ENCODE peak calls at places on chromosomes 11 and 22, in ten cellular contexts. I is upper lobe of left lung; R is lung; B is tibial artery; Q is ovary; H is spleen; N is upper lobe of right lung; K is stomach; Z is K562; F is CD8-positive, alpha-beta memory T cell. D is an unnamed sample. For H3K9me3, the result is how much of the 10 kb centered on the place peaks cover.

GRCh38 chr11:86589856-86590589 is 82.4 kb downstream of the ME3 start:
- DNase-seq in I (no peak), R (no peak), B (no peak), Q (no peak), H (no peak), N (no peak), K (no peak), Z (no peak), F (no peak), D (no peak)

GRCh38 chr11:103862049-103862826 is 174.2 kb upstream of the DDI1 start:
- DNase-seq in I (no peak), R (no peak), B (no peak), Q (no peak), H (no peak), N (no peak), K (no peak), Z (no peak), F (no peak), D (no peak)

GRCh38 chr11:11681536-11681935 is 59.7 kb upstream of the GALNT18 start:
- DNase-seq in I (no peak), R (no peak), B (no peak), Q (no peak), H (no peak), N (no peak), K (no peak), Z (no peak), F (no peak), D (no peak)

GRCh38 chr11:65634905-65635731 is 2.8 kb upstream of the SIPA1 start:
- DNase-seq in I (no peak), R (no peak), B (no peak), Q (no peak), H (peak), N (no peak), K (no peak), Z (no peak), F (no peak), D (no peak)

GRCh38 chr22:30890689-30891442 is 77.7 kb downstream of the MORC2 start:
- DNase-seq in I (no peak), R (no peak), B (peak), Q (no peak), H (peak), N (peak), K (peak), Z (peak), F (no peak), D (no peak)

GRCh38 chr22:31093956-31094622 is 13.0 kb downstream of the SMTN start:
- DNase-seq in I (no peak), R (no peak), B (no peak), Q (peak), H (no peak), N (no peak), K (peak), Z (no peak), F (no peak), D (no peak)

GRCh38 chr11:93279911-93280347 is 50.6 kb upstream of the DEUP1 start:
- DNase-seq in I (no peak), R (no peak), B (no peak), Q (no peak), H (no peak), N (no peak), K (no peak), Z (no peak), F (no peak), D (no peak)

GRCh38 chr11:72669527-72669926 is 4.7 kb downstream of the PDE2A start:
- DNase-seq in I (no peak), R (no peak), B (no peak), Q (no peak), H (no peak), N (no peak), K (no peak), Z (no peak), F (no peak), D (no peak)

GRCh38 chr11:104198576-104198975 is 34.6 kb upstream of the PDGFD start:
- DNase-seq in I (no peak), R (no peak), B (no peak), Q (no peak), H (no peak), N (no peak), K (no peak), Z (no peak), F (no peak), D (no peak)

GRCh38 chr11:94400839-94401772 is at the start of gene GPR83:
- DNase-seq in I (no peak), R (no peak), B (no peak), Q (no peak), H (no peak), N (no peak), K (no peak), Z (no peak), F (no peak), D (no peak)

GRCh38 chr11:35103366-35104194 is 35.4 kb upstream of the CD44 start:
- DNase-seq in I (no peak), R (no peak), B (no peak), Q (no peak), H (no peak), N (no peak), K (no peak), Z (no peak), F (no peak), D (no peak)

GRCh38 chr11:35104655-35105054 is 34.3 kb upstream of the CD44 start:
- DNase-seq in I (no peak), R (no peak), B (no peak), Q (no peak), H (no peak), N (no peak), K (no peak), Z (no peak), F (no peak), D (no peak)

GRCh38 chr11:35099278-35100018 is 39.5 kb upstream of the CD44 start:
- DNase-seq in I (no peak), R (no peak), B (no peak), Q (no peak), H (no peak), N (no peak), K (no peak), Z (no peak), F (no peak), D (no peak)

GRCh38 chr11:35101223-35101622 is 37.7 kb upstream of the CD44 start:
- DNase-seq in I (no peak), R (no peak), B (no peak), Q (no peak), H (no peak), N (no peak), K (no peak), Z (no peak), F (no peak), D (no peak)

DNA sequence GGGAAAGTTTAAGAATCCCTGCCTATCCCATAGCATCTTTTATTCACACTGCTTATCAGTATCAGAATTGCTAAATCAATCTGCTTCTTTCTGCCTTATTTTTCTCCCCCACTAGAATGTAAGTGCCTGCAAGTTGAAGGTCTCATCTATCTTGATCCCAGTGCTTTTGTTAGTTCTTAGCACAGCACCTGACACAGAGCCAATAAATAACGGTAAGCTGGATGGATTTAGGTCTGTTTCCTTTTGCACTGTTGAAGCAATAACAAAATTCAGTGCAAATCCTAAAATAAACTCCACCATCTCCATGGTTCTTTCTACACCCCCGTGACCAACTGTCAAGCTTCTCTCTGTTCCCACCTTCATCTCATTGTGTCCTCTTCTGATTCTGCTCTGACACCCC is 36.7 kb upstream of the CD44 start:
- DNase-seq in I (no peak), R (no peak), B (no peak), Q (no peak), H (no peak), N (no peak), K (no peak), Z (no peak), F (no peak), D (no peak)
- H3K27ac ChIP-seq in I (no peak), R (no peak), B (peak), Q (no peak), H (no peak), N (no peak), K (no peak), Z (no peak), F (no peak), D (no peak)

GRCh38 chr22:47571616-47572015 is 809.2 kb downstream of the TBC1D22A start:
- DNase-seq in I (no peak), R (no peak), B (peak), Q (no peak), H (no peak), N (peak), K (no peak), Z (no peak), F (no peak), D (no peak)
- H3K9me3 ChIP-seq in I (under half), R (under half), B (under half), Q (under half), H (under half), N (under half), K (under half), Z (under half), F (under half), D (under half)

GRCh38 chr22:50175191-50175461 is 4.6 kb downstream of the PANX2 start:
- DNase-seq in I (no peak), R (no peak), B (no peak), Q (no peak), H (no peak), N (no peak), K (no peak), Z (no peak), F (no peak), D (no peak)

GRCh38 chr22:50174382-50175190 is 4.1 kb downstream of the PANX2 start:
- DNase-seq in I (no peak), R (no peak), B (no peak), Q (peak), H (peak), N (no peak), K (no peak), Z (no peak), F (no peak), D (no peak)

GRCh38 chr22:50177537-50178470 is 7.3 kb downstream of the PANX2 start:
- DNase-seq in I (no peak), R (no peak), B (no peak), Q (peak), H (peak), N (no peak), K (no peak), Z (no peak), F (no peak), D (no peak)

GRCh38 chr22:50176850-50177536 is 6.5 kb downstream of the PANX2 start:
- DNase-seq in I (no peak), R (no peak), B (no peak), Q (peak), H (peak), N (no peak), K (no peak), Z (no peak), F (no peak), D (no peak)

GRCh38 chr22:50175921-50176849 is 5.7 kb downstream of the PANX2 start:
- DNase-seq in I (no peak), R (no peak), B (no peak), Q (peak), H (no peak), N (no peak), K (no peak), Z (no peak), F (no peak), D (no peak)
- H3K27ac ChIP-seq in I (no peak), R (no peak), B (no peak), Q (no peak), H (no peak), N (no peak), K (no peak), Z (no peak), F (no peak), D (no peak)

GRCh38 chr11:504053-504993 is 2.7 kb downstream of the RNH1 start:
- DNase-seq in I (peak), R (peak), B (peak), Q (peak), H (peak), N (peak), K (peak), Z (peak), F (no peak), D (no peak)

GRCh38 chr11:501683-502287 is 5.3 kb downstream of the RNH1 start:
- DNase-seq in I (no peak), R (no peak), B (no peak), Q (no peak), H (no peak), N (no peak), K (no peak), Z (no peak), F (no peak), D (no peak)

GRCh38 chr11:504994-505344 is 2.1 kb downstream of the RNH1 start:
- DNase-seq in I (no peak), R (no peak), B (no peak), Q (no peak), H (no peak), N (no peak), K (no peak), Z (no peak), F (no peak), D (no peak)

GRCh38 chr11:502288-503178 is 4.5 kb downstream of the RNH1 start:
- DNase-seq in I (no peak), R (no peak), B (no peak), Q (peak), H (no peak), N (no peak), K (no peak), Z (no peak), F (no peak), D (no peak)

GRCh38 chr11:503179-503981 is 3.7 kb downstream of the RNH1 start:
- DNase-seq in I (peak), R (peak), B (peak), Q (peak), H (peak), N (peak), K (no peak), Z (peak), F (no peak), D (no peak)
- H3K9me3 ChIP-seq in I (under half), R (under half), B (under half), Q (under half), H (under half), N (under half), K (under half), Z (under half), F (under half), D (under half)

GRCh38 chr11:76769071-76769560 is 14.0 kb upstream of the TSKU start:
- DNase-seq in I (no peak), R (no peak), B (no peak), Q (no peak), H (peak), N (no peak), K (no peak), Z (no peak), F (no peak), D (no peak)

GRCh38 chr11:76771446-76772099 is 11.6 kb upstream of the TSKU start:
- DNase-seq in I (no peak), R (no peak), B (no peak), Q (peak), H (peak), N (no peak), K (no peak), Z (no peak), F (no peak), D (no peak)

GRCh38 chr11:76770642-76771445 is 12.3 kb upstream of the TSKU start:
- DNase-seq in I (peak), R (no peak), B (peak), Q (peak), H (peak), N (no peak), K (peak), Z (no peak), F (no peak), D (no peak)

GRCh38 chr11:76768091-76769047 is 14.8 kb upstream of the TSKU start:
- DNase-seq in I (peak), R (peak), B (peak), Q (peak), H (peak), N (peak), K (peak), Z (no peak), F (no peak), D (no peak)

GRCh38 chr11:76769645-76770586 is 13.2 kb upstream of the TSKU start:
- DNase-seq in I (peak), R (no peak), B (no peak), Q (no peak), H (peak), N (peak), K (peak), Z (no peak), F (no peak), D (no peak)
- H3K27ac ChIP-seq in I (peak), R (no peak), B (peak), Q (peak), H (peak), N (peak), K (peak), Z (no peak), F (no peak), D (no peak)

DNA sequence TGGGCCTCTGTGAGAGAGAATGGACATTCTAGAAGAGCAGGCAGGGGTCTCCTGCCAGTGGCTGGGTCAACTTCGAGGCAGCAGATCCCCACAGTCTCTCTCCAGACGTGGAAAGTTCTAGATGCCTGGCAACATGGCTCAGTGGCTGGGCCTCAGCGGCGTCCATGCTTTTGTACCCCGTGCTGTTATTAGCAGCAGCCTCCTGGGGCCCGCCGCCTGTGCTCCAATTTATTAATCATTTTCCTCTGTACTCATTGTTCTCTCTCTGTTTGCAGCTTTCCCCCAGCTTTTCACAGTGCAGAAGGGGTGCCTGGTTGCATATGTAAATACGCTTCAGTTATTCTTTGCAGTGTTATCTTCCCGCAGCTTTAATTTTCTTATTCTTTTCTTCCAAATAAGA is 515.1 kb downstream of the TBC1D22A start:
- DNase-seq in I (no peak), R (no peak), B (no peak), Q (no peak), H (no peak), N (peak), K (no peak), Z (no peak), F (no peak), D (no peak)
- H3K9me3 ChIP-seq in I (under half), R (under half), B (under half), Q (under half), H (under half), N (under half), K (under half), Z (under half), F (under half), D (under half)

DNA sequence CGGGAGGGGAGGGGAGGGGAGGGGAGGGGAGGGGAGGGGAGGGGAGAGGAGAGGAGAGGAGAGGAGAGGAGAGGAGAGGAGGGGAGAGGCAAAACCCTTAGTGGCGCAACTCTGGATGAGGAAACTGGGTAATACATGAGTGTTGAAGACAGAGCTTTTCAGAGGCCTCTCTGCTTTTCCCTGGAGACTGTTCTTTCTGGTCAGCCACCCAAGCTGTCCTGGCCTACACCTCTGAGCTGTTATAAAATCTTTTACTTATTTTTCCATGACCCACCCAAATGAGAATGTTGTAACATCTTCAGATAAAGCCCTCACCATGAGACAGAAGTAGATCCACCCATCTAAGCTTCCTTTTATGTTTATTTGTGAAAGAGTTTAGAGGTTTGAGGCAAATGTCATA is 20.4 kb upstream of the APLP2 start:
- DNase-seq in I (no peak), R (no peak), B (peak), Q (no peak), H (no peak), N (no peak), K (no peak), Z (no peak), F (no peak), D (no peak)
- H3K27ac ChIP-seq in I (no peak), R (no peak), B (no peak), Q (no peak), H (no peak), N (peak), K (no peak), Z (no peak), F (no peak), D (no peak)

GRCh38 chr22:49470741-49471134 is 356.9 kb downstream of the BRD1 start:
- DNase-seq in I (no peak), R (no peak), B (peak), Q (no peak), H (no peak), N (no peak), K (no peak), Z (no peak), F (no peak), D (no peak)
- H3K9me3 ChIP-seq in I (under half), R (under half), B (under half), Q (under half), H (under half), N (under half), K (under half), Z (under half), F (under half), D (under half)

GRCh38 chr11:6405039-6405667 is 13.7 kb downstream of the APBB1 start:
- DNase-seq in I (no peak), R (no peak), B (no peak), Q (no peak), H (no peak), N (no peak), K (peak), Z (no peak), F (no peak), D (no peak)

GRCh38 chr11:6406370-6406769 is 12.5 kb downstream of the APBB1 start:
- DNase-seq in I (no peak), R (no peak), B (no peak), Q (no peak), H (no peak), N (no peak), K (no peak), Z (no peak), F (no peak), D (no peak)

GRCh38 chr11:6403539-6403938 is 13.3 kb downstream of the SMPD1 start:
- DNase-seq in I (no peak), R (no peak), B (no peak), Q (no peak), H (peak), N (no peak), K (no peak), Z (no peak), F (no peak), D (no peak)

GRCh38 chr11:6404341-6405038 is 14.2 kb downstream of the SMPD1 start:
- DNase-seq in I (no peak), R (no peak), B (no peak), Q (no peak), H (no peak), N (no peak), K (no peak), Z (no peak), F (no peak), D (no peak)

DNA sequence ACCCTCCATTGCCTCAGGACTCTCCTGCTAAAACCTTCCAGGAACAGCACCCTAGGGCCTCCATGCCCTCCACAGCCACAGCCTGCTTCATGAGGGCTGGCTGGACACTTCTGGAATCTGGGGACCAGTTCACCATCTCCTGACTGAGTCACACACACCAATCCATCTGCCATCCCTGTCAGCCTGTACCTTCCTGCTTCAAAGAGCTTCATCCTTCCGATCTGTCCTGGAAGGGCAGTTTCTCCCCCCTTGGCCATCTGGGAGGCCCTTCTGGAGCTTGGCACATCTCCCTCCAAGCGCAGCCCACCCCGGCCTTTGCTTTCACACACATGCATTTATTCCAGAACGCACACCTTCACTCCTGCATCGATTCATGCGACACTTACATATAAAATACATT is 13.1 kb downstream of the APBB1 start:
- DNase-seq in I (no peak), R (no peak), B (no peak), Q (no peak), H (no peak), N (no peak), K (no peak), Z (no peak), F (no peak), D (no peak)
- H3K27ac ChIP-seq in I (no peak), R (no peak), B (no peak), Q (no peak), H (no peak), N (no peak), K (no peak), Z (no peak), F (no peak), D (peak)

DNA sequence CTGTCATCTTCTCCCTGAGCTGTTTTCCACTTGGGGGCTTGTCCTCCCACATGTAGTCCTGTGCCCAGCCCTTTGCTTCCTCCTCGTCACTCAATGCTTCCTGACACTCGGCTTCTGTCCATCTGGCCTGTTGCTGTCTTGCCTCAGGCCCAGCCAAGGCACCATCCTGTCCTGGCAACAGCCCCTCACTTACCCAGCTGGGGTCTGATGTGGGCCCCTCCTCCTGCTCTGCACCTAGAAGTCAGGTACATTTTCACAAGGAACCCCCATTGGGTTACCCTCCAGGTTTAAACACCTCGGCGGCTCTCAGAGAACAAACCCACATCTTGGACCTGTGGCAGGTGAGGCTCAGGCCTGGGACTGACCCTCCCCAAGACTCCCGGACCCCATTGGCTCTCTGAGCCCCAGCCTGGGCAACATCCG is 784.8 kb downstream of the TBC1D22A start:
- DNase-seq in I (no peak), R (no peak), B (no peak), Q (no peak), H (no peak), N (no peak), K (no peak), Z (no peak), F (no peak), D (no peak)
- H3K9me3 ChIP-seq in I (under half), R (under half), B (under half), Q (under half), H (under half), N (under half), K (under half), Z (under half), F (under half), D (under half)